ENCODE peak calls at places on chromosomes 1 and 21, in nine cellular contexts. W is transverse colon, N is HepG2, V is Peyer's patch, Q is A549, C is upper lobe of left lung, Z is GM12891, E is uterus, X is body of pancreas. U is an unnamed sample.
A peak's percentile ranks its signal among the peaks of the same experiment; 100 is the strongest.

GRCh38 chr1:12111741-12112140 is 48.6 kb downstream of the TNFRSF8 start:
- DNase-seq in X (no peak), W (no peak), Q (no peak), Z (no peak), N (no peak), E (no peak), V (no peak), C (peak; percentile 53), U (no peak)

GRCh38 chr1:201984446-201984845 is 2.0 kb downstream of the RNPEP start:
- DNase-seq in Q (no peak), V (no peak), C (no peak), N (no peak), Z (no peak), E (no peak), X (no peak), W (no peak), U (no peak)

GRCh38 chr1:51190996-51191395 is 45.1 kb upstream of the RNF11 start:
- DNase-seq in Q (no peak), C (no peak), X (no peak), V (no peak), W (no peak), E (no peak), N (no peak), Z (no peak), U (no peak)

GRCh38 chr1:205774277-205775014 is 836 bp downstream of the RAB29 start:
- DNase-seq in C (no peak), X (peak; percentile 17), W (peak; percentile 40), E (peak; percentile 18), V (peak; percentile 57), N (peak; percentile 35), Z (no peak), Q (no peak), U (no peak)

GRCh38 chr1:214476958-214477870 is 74.2 kb downstream of the PTPN14 start:
- DNase-seq in X (no peak), W (no peak), E (no peak), Q (no peak), V (no peak), C (no peak), N (no peak), Z (no peak), U (peak; percentile 40)

GRCh38 chr1:214208525-214208924 is 72.4 kb upstream of the SMYD2 start:
- DNase-seq in X (no peak), W (no peak), C (no peak), E (no peak), N (no peak), Q (no peak), Z (no peak), V (no peak), U (no peak)

GRCh38 chr1:95265106-95265505 is 31.1 kb downstream of the RWDD3 start:
- DNase-seq in C (no peak), V (no peak), Z (no peak), X (no peak), N (no peak), E (no peak), Q (no peak), W (no peak), U (no peak)

GRCh38 chr1:70462611-70463010 is 51.5 kb downstream of the CTH start:
- DNase-seq in Q (no peak), N (no peak), X (no peak), Z (no peak), V (no peak), C (no peak), W (no peak), E (no peak), U (no peak)

GRCh38 chr1:155064109-155064812 is 721 bp downstream of the EFNA4 start:
- DNase-seq in Q (no peak), E (no peak), V (no peak), X (peak; percentile 44), W (peak; percentile 42), C (no peak), N (peak; percentile 40), Z (no peak), U (no peak)

GRCh38 chr1:9041116-9041779 is 15.0 kb upstream of the SLC2A7 start:
- DNase-seq in C (no peak), V (no peak), X (no peak), W (no peak), Z (no peak), Q (no peak), N (no peak), E (no peak), U (no peak)

GRCh38 chr1:9042272-9042671 is 16.0 kb upstream of the SLC2A7 start:
- DNase-seq in W (no peak), N (no peak), Q (no peak), V (no peak), E (no peak), X (no peak), C (no peak), Z (no peak), U (no peak)

GRCh38 chr1:9038881-9039760 is 12.9 kb upstream of the SLC2A7 start:
- DNase-seq in C (peak; percentile 83), W (no peak), Z (no peak), Q (no peak), E (no peak), N (no peak), V (no peak), X (no peak), U (no peak)

GRCh38 chr1:9039761-9040658 is 13.8 kb upstream of the SLC2A7 start:
- DNase-seq in V (no peak), Q (no peak), E (no peak), N (no peak), W (no peak), X (no peak), C (peak; percentile 79), Z (no peak), U (no peak)

DNA sequence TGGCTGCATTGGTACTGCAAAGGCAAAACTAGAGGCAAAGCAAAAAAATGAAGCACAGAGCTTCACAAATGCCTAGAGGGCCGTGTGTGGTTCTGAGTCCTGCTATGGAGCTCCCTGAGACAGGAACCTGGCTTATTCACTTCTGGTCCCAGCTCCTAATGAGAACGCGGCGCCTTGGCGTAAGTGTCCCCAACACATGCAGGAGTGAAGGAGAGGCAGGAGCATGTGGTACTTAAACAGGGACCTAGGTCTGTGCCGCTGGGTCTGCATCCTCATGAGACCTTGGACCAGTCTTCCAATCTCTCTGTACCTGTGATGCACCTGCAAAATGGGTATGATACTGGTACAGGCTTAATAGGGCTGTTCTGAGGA is 14.4 kb upstream of the SLC2A7 start:
- DNase-seq in C (no peak), Z (no peak), N (no peak), X (no peak), E (no peak), V (no peak), W (no peak), Q (no peak), U (no peak)
- TF ChIP-seq POLR2A in C (no peak), Z (no peak), N (no peak), X (no peak), E (no peak), V (no peak), W (no peak), Q (no peak), U (no peak)

GRCh38 chr1:41239988-41240610 is 2.0 kb downstream of the SCMH1 start:
- DNase-seq in N (peak; percentile 99), W (no peak), Z (no peak), Q (peak; percentile 10), V (no peak), C (no peak), E (no peak), X (peak; percentile 18), U (no peak)

GRCh38 chr1:41240806-41241747 is 1.0 kb downstream of the SCMH1 start:
- DNase-seq in X (peak; percentile 80), Z (peak; percentile 63), V (peak; percentile 71), W (peak; percentile 76), C (peak; percentile 92), Q (peak; percentile 40), N (peak; percentile 37), E (peak; percentile 57), U (peak; percentile 80)

GRCh38 chr1:41242645-41243171 is 602 bp upstream of the SCMH1 start:
- DNase-seq in V (peak; percentile 40), N (no peak), C (no peak), E (no peak), W (no peak), Q (no peak), Z (no peak), X (no peak), U (no peak)

GRCh38 chr1:41238311-41239094 is 3.6 kb downstream of the SCMH1 start:
- DNase-seq in E (no peak), N (peak; percentile 77), X (no peak), Q (no peak), V (no peak), Z (no peak), W (no peak), C (no peak), U (peak; percentile 40)

GRCh38 chr1:41241748-41242644 is at the start of gene SCMH1:
- DNase-seq in N (no peak), Z (peak; percentile 76), V (peak; percentile 80), Q (peak; percentile 13), W (peak; percentile 56), E (peak; percentile 53), X (peak; percentile 60), C (peak; percentile 92), U (peak; percentile 67)
- TF ChIP-seq POLR2A in N (peak; percentile 15), Z (no peak), V (no peak), Q (no peak), W (no peak), E (no peak), X (no peak), C (no peak), U (peak; percentile 21)

GRCh38 chr1:236523704-236524141 is at the start of gene LGALS8:
- DNase-seq in X (peak; percentile 91), Z (peak; percentile 78), E (peak; percentile 85), W (peak; percentile 88), Q (peak; percentile 82), C (peak; percentile 95), V (peak; percentile 93), N (peak; percentile 43), U (peak; percentile 69)
- TF ChIP-seq POLR2A in X (peak; percentile 75), Z (no peak), E (no peak), W (peak; percentile 46), Q (peak; percentile 45), C (no peak), V (no peak), N (no peak), U (peak; percentile 63)

GRCh38 chr1:204506969-204507316 is 9.3 kb upstream of the MDM4 start:
- DNase-seq in N (peak; percentile 85), X (peak; percentile 87), Q (peak; percentile 35), E (peak; percentile 81), V (no peak), W (peak; percentile 88), Z (no peak), C (no peak), U (no peak)
- TF ChIP-seq POLR2A in N (no peak), X (no peak), Q (no peak), E (peak; percentile 14), V (no peak), W (no peak), Z (no peak), C (no peak), U (no peak)

GRCh38 chr21:37374026-37374425 is 7.5 kb downstream of the DYRK1A start:
- DNase-seq in N (no peak), V (no peak), C (no peak), Z (no peak), W (no peak), Q (no peak), X (no peak), E (no peak), U (no peak)
- TF ChIP-seq POLR2A in N (no peak), V (no peak), C (no peak), Z (no peak), W (no peak), Q (no peak), X (no peak), E (no peak), U (no peak)

GRCh38 chr1:34163792-34164509 is 1.1 kb downstream of the CSMD2 start:
- DNase-seq in W (no peak), N (no peak), Z (no peak), C (peak; percentile 80), X (no peak), Q (no peak), E (no peak), V (no peak), U (peak; percentile 28)
- TF ChIP-seq POLR2A in W (no peak), N (no peak), Z (no peak), C (no peak), X (no peak), Q (no peak), E (no peak), V (no peak), U (no peak)

U was measured in H54.